ENCODE peak calls at places on chromosomes 13 and 19, in ten cellular contexts. C is substantia nigra; K is glomerular endothelial cell; T is GM06990; O is posterior cingulate gyrus; S is AG10803; N is activated naive CD8-positive, alpha-beta T cell treated with anti-CD3 and anti-CD28 coated beads, Interleukin-2, amount 50 U/mL, for 24 hours; P is stimulated activated CD8-positive, alpha-beta memory T cell treated with anti-CD3 and anti-CD28 coated beads, Interleukin-7, amount 100 ng/mL, for 1 hour; Q is neural progenitor cell; D is activated T-cell treated with anti-CD3 and anti-CD28 coated beads, Interleukin-2, amount 50 U/mL, for 72 hours. Y is an unnamed sample.

GRCh38 chr13:75217949-75218348 is 264.0 kb downstream of the TBC1D4 start:
- DNase-seq in P (no peak), S (peak; percentile 95), N (no peak), C (no peak), K (no peak), D (no peak), Q (peak; percentile 35), T (no peak), O (no peak), Y (no peak)

GRCh38 chr13:113275387-113275786 is 21.7 kb upstream of the LAMP1 start:
- DNase-seq in O (no peak), Q (peak; percentile 61), C (no peak), P (no peak), T (no peak), N (peak; percentile 29), D (peak; percentile 44), K (peak; percentile 27), S (peak; percentile 58), Y (peak; percentile 74)

GRCh38 chr13:21616880-21617279 is 12.9 kb upstream of the MICU2 start:
- DNase-seq in S (no peak), D (no peak), K (no peak), O (no peak), C (no peak), P (no peak), T (no peak), Q (peak; percentile 42), N (no peak), Y (no peak)

GRCh38 chr19:38736413-38737280 is 7.6 kb downstream of the CAPN12 start:
- DNase-seq in S (peak; percentile 19), N (peak; percentile 78), K (no peak), O (no peak), C (no peak), Q (peak; percentile 84), P (peak; percentile 48), T (peak; percentile 52), D (peak; percentile 70), Y (no peak)

GRCh38 chr19:39524495-39524894 is 8.2 kb downstream of the EID2B start:
- DNase-seq in P (no peak), N (no peak), C (no peak), Q (no peak), O (no peak), K (no peak), T (peak; percentile 25), D (no peak), S (no peak), Y (no peak)

GRCh38 chr19:57719901-57720519 is 7.4 kb downstream of the ZNF671 start:
- DNase-seq in P (no peak), S (no peak), O (no peak), K (no peak), D (no peak), T (no peak), N (no peak), C (no peak), Q (no peak), Y (no peak)

GRCh38 chr19:17332677-17333581 is 1.7 kb downstream of the ANO8 start:
- DNase-seq in C (no peak), O (no peak), N (peak; percentile 52), P (no peak), Q (peak; percentile 77), T (no peak), S (peak; percentile 48), D (peak; percentile 67), K (no peak), Y (peak; percentile 45)

GRCh38 chr19:17706750-17707181 is 12.5 kb upstream of the MAP1S start:
- DNase-seq in C (peak; percentile 65), O (peak; percentile 86), Q (peak; percentile 86), K (no peak), N (no peak), S (no peak), T (no peak), P (no peak), D (no peak), Y (peak; percentile 39)

GRCh38 chr19:18086590-18087138 is at the start of gene IL12RB1:
- DNase-seq in O (no peak), N (peak; percentile 63), K (no peak), D (peak; percentile 70), C (no peak), T (peak; percentile 68), S (no peak), P (no peak), Q (no peak), Y (no peak)

GRCh38 chr19:10521461-10522216 is 4.4 kb upstream of the S1PR5 start:
- DNase-seq in C (no peak), O (no peak), K (no peak), T (no peak), P (no peak), Q (no peak), S (no peak), N (no peak), D (no peak), Y (no peak)

GRCh38 chr13:101520672-101521071 is 68.2 kb downstream of the ITGBL1 start:
- DNase-seq in K (peak; percentile 27), P (no peak), T (no peak), O (no peak), D (peak; percentile 17), S (peak; percentile 87), N (no peak), Q (peak; percentile 2), C (no peak), Y (peak; percentile 48)

GRCh38 chr19:48815870-48816501 is 5.2 kb upstream of the BCAT2 start:
- DNase-seq in O (no peak), Q (no peak), S (peak; percentile 45), N (no peak), K (no peak), D (no peak), P (no peak), T (no peak), C (no peak), Y (no peak)

GRCh38 chr13:26425439-26426358 is 131.8 kb upstream of the WASF3 start:
- DNase-seq in P (no peak), O (no peak), Q (no peak), C (peak; percentile 5), N (no peak), T (no peak), D (no peak), S (no peak), K (no peak), Y (no peak)

GRCh38 chr19:6396305-6396704 is 3.3 kb upstream of the GTF2F1 start:
- DNase-seq in D (no peak), S (no peak), O (no peak), N (no peak), C (no peak), K (no peak), P (no peak), Q (no peak), T (no peak), Y (no peak)

GRCh38 chr13:24270639-24271131 is 38.7 kb upstream of the C1QTNF9 start:
- DNase-seq in O (peak; percentile 75), K (no peak), N (peak; percentile 54), S (peak; percentile 48), P (no peak), Q (peak; percentile 47), D (peak; percentile 62), C (peak; percentile 81), T (peak; percentile 70), Y (peak; percentile 53)

GRCh38 chr19:21586341-21587116 is 81.1 kb downstream of the ZNF429 start:
- DNase-seq in S (no peak), P (peak; percentile 6), Q (peak; percentile 41), N (peak; percentile 10), O (no peak), T (no peak), D (peak; percentile 29), K (no peak), C (peak; percentile 25), Y (no peak)

GRCh38 chr13:99496322-99497142 is 4.7 kb upstream of the TM9SF2 start:
- DNase-seq in D (peak; percentile 66), K (no peak), S (peak; percentile 91), N (peak; percentile 61), C (peak; percentile 37), Q (no peak), T (peak; percentile 48), O (no peak), P (no peak), Y (peak; percentile 72)

GRCh38 chr13:79401259-79402071 is 4.6 kb downstream of the RBM26 start:
- DNase-seq in N (no peak), S (no peak), D (no peak), T (no peak), K (no peak), P (no peak), Q (no peak), O (no peak), C (no peak), Y (peak; percentile 8)

GRCh38 chr13:63337041-63337440 is 1921.4 kb upstream of the PCDH20 start:
- DNase-seq in D (no peak), C (no peak), Q (no peak), S (no peak), P (no peak), K (no peak), T (no peak), N (no peak), O (no peak), Y (no peak)

GRCh38 chr13:44818428-44818827 is 170.8 kb downstream of the NUFIP1 start:
- DNase-seq in K (no peak), C (no peak), P (no peak), N (no peak), Q (peak; percentile 81), O (no peak), T (no peak), D (no peak), S (no peak), Y (no peak)

GRCh38 chr19:47511128-47511517 is 3.7 kb downstream of the NAPA start:
- DNase-seq in T (no peak), P (no peak), N (no peak), O (no peak), K (no peak), Q (no peak), C (peak; percentile 10), D (no peak), S (no peak), Y (no peak)

GRCh38 chr19:17777840-17778620 is 16.9 kb upstream of the B3GNT3 start:
- DNase-seq in D (peak; percentile 45), K (no peak), Q (peak; percentile 84), C (peak; percentile 23), N (peak; percentile 63), P (no peak), O (no peak), T (peak; percentile 77), S (peak; percentile 14), Y (peak; percentile 44)

GRCh38 chr13:28046981-28047380 is 53.4 kb downstream of the FLT3 start:
- DNase-seq in Q (no peak), N (no peak), S (peak; percentile 75), D (no peak), O (no peak), K (no peak), C (no peak), P (no peak), T (no peak), Y (no peak)

GRCh38 chr13:51822106-51822840 is 18.3 kb upstream of the DHRS12 start:
- DNase-seq in C (no peak), T (no peak), S (no peak), D (peak; percentile 41), P (no peak), N (no peak), O (no peak), Q (no peak), K (no peak), Y (no peak)

GRCh38 chr13:28181413-28181812 is 43.1 kb downstream of the PAN3 start:
- DNase-seq in O (no peak), N (no peak), T (no peak), P (no peak), Q (no peak), C (no peak), D (no peak), S (peak; percentile 35), K (no peak), Y (peak; percentile 52)

GRCh38 chr19:43574424-43575155 is 737 bp downstream of the XRCC1 start:
- DNase-seq in Q (peak; percentile 38), N (no peak), C (no peak), T (no peak), K (no peak), P (no peak), S (no peak), D (no peak), O (no peak), Y (peak; percentile 73)

GRCh38 chr13:97328222-97328790 is 105.7 kb upstream of the RAP2A start:
- DNase-seq in D (no peak), K (no peak), C (no peak), T (no peak), S (peak; percentile 90), Q (peak; percentile 90), O (no peak), P (no peak), N (no peak), Y (peak; percentile 71)